ENCODE peak calls at places on chromosomes 2 and 18, in ten cellular contexts. R is retina; L is fibroblast of pulmonary artery; X is NCI-H2081; M is A549; C is RPMI8226; D is activated naive CD8-positive, alpha-beta T cell treated with anti-CD3 and anti-CD28 coated beads, Interleukin-2, amount 50 U/mL, for 24 hours; G is NCI-H82; E is AG08396; I is stimulated activated CD4-positive, alpha-beta T cell treated with anti-CD3 and anti-CD28 coated beads, Interleukin-12 subunit alpha, Interleukin-12 subunit beta, amount 100 ng/mL, for 48 hours. T is an unnamed sample.

GRCh38 chr2:86445436-86445835 is 4.3 kb downstream of the KDM3A start:
- DNase-seq in R (no peak), L (no peak), X (no peak), M (no peak), C (peak), D (no peak), G (no peak), E (no peak), I (no peak), T (no peak)

GRCh38 chr2:128449226-128450061 is 130.8 kb upstream of the HS6ST1 start:
- DNase-seq in R (no peak), L (no peak), X (no peak), M (no peak), C (no peak), D (no peak), G (peak), E (no peak), I (no peak), T (no peak)

GRCh38 chr2:133829686-133830085 is 261.4 kb upstream of the NCKAP5 start:
- DNase-seq in R (no peak), L (no peak), X (no peak), M (no peak), C (no peak), D (no peak), G (no peak), E (no peak), I (no peak), T (no peak)

GRCh38 chr2:98894331-98895000 is 41.6 kb downstream of the CRACDL start:
- DNase-seq in R (no peak), L (no peak), X (no peak), M (no peak), C (no peak), D (no peak), G (no peak), E (no peak), I (no peak), T (no peak)

GRCh38 chr2:74042606-74043005 is 57.9 kb downstream of the TET3 start:
- DNase-seq in R (no peak), L (no peak), X (no peak), M (no peak), C (no peak), D (no peak), G (no peak), E (no peak), I (no peak), T (no peak)

GRCh38 chr18:42683094-42683493 is 432.4 kb downstream of the RIT2 start:
- DNase-seq in R (no peak), L (no peak), X (no peak), M (no peak), C (no peak), D (no peak), G (no peak), E (no peak), I (no peak), T (no peak)

GRCh38 chr2:46701152-46701551 is 214.5 kb downstream of the MCFD2 start:
- DNase-seq in R (no peak), L (peak), X (no peak), M (no peak), C (no peak), D (no peak), G (peak), E (no peak), I (no peak), T (no peak)

GRCh38 chr2:71816815-71817214 is 330.8 kb downstream of the CYP26B1 start:
- DNase-seq in R (no peak), L (no peak), X (no peak), M (no peak), C (no peak), D (no peak), G (no peak), E (no peak), I (no peak), T (no peak)

GRCh38 chr18:22337311-22337710 is 80.4 kb downstream of the CTAGE1 start:
- DNase-seq in R (no peak), L (peak), X (no peak), M (no peak), C (no peak), D (no peak), G (no peak), E (no peak), I (no peak), T (no peak)

GRCh38 chr18:50090370-50091312 is 104.3 kb downstream of the MYO5B start:
- DNase-seq in R (no peak), L (no peak), X (no peak), M (no peak), C (no peak), D (no peak), G (no peak), E (no peak), I (no peak), T (no peak)

GRCh38 chr18:56748698-56749268 is 97.6 kb downstream of the WDR7 start:
- DNase-seq in R (peak), L (peak), X (peak), M (peak), C (peak), D (no peak), G (peak), E (peak), I (no peak), T (peak)

GRCh38 chr2:187379869-187380268 is 68.2 kb downstream of the CALCRL start:
- DNase-seq in R (no peak), L (no peak), X (no peak), M (no peak), C (no peak), D (no peak), G (no peak), E (no peak), I (no peak), T (no peak)

GRCh38 chr2:197248001-197248401 is 62.6 kb downstream of the ANKRD44 start:
- DNase-seq in R (no peak), L (no peak), X (no peak), M (no peak), C (no peak), D (no peak), G (no peak), E (no peak), I (no peak), T (no peak)

GRCh38 chr2:11045294-11045693 is 110.0 kb upstream of the SLC66A3 start:
- DNase-seq in R (no peak), L (no peak), X (no peak), M (no peak), C (no peak), D (no peak), G (no peak), E (no peak), I (no peak), T (no peak)

GRCh38 chr2:210177769-210178168 is 6.6 kb upstream of the KANSL1L start:
- DNase-seq in R (no peak), L (no peak), X (no peak), M (no peak), C (no peak), D (no peak), G (no peak), E (no peak), I (no peak), T (no peak)

GRCh38 chr2:26685312-26685711 is 7.2 kb upstream of the KCNK3 start:
- DNase-seq in R (no peak), L (no peak), X (no peak), M (no peak), C (no peak), D (no peak), G (peak), E (no peak), I (no peak), T (no peak)

GRCh38 chr2:38747007-38747424 is 4.1 kb downstream of the SRSF7 start:
- DNase-seq in R (no peak), L (no peak), X (no peak), M (no peak), C (no peak), D (no peak), G (no peak), E (no peak), I (no peak), T (no peak)

GRCh38 chr2:199911052-199911876 is at the start of gene C2orf69:
- DNase-seq in R (peak), L (peak), X (peak), M (peak), C (peak), D (peak), G (peak), E (peak), I (peak), T (peak)

GRCh38 chr2:136075466-136075865 is 42.5 kb downstream of the CXCR4 start:
- DNase-seq in R (no peak), L (no peak), X (no peak), M (no peak), C (no peak), D (no peak), G (no peak), E (no peak), I (no peak), T (no peak)

GRCh38 chr18:41695441-41695840 is 259.6 kb upstream of the PIK3C3 start:
- DNase-seq in R (no peak), L (no peak), X (no peak), M (no peak), C (no peak), D (no peak), G (no peak), E (no peak), I (no peak), T (no peak)